ENCODE peak calls at places on chromosomes 16 and 17, in six cellular contexts. L, O, J, Z, T and N are unnamed samples.

GRCh38 chr16:14486520-14487303 is 143.3 kb downstream of the PARN start:
- DNase-seq in J (peak; percentile 97), T (no peak), Z (no peak), L (no peak), O (peak; percentile 94), N (peak; percentile 43)

GRCh38 chr16:8890549-8890921 is 8.4 kb downstream of the LITAFD start:
- DNase-seq in O (no peak), Z (no peak), T (no peak), J (no peak), L (no peak), N (no peak)

GRCh38 chr16:30091474-30092372 is at the start of gene TBX6:
- DNase-seq in J (peak; percentile 98), L (peak; percentile 93), T (peak; percentile 96), Z (peak; percentile 99), O (peak; percentile 46), N (peak; percentile 88)

GRCh38 chr16:76946879-76947278 is 244.1 kb upstream of the MON1B start:
- DNase-seq in T (no peak), J (no peak), L (no peak), Z (no peak), O (peak; percentile 28), N (no peak)

GRCh38 chr17:48586355-48586924 is 3.6 kb downstream of the HOXB3 start:
- DNase-seq in J (no peak), L (no peak), Z (no peak), O (no peak), T (peak; percentile 14), N (no peak)

GRCh38 chr16:53018834-53019416 is 33.8 kb downstream of the CHD9NB start:
- DNase-seq in T (no peak), J (no peak), O (no peak), L (no peak), Z (no peak), N (no peak)

GRCh38 chr16:23967018-23967417 is 131.2 kb downstream of the PRKCB start:
- DNase-seq in T (no peak), J (no peak), Z (no peak), L (no peak), O (no peak), N (no peak)

GRCh38 chr16:11597737-11598136 is 11.0 kb upstream of the LITAF start:
- DNase-seq in L (no peak), O (no peak), Z (no peak), J (no peak), T (no peak), N (no peak)

GRCh38 chr16:76653390-76654026 is 376.3 kb downstream of the CNTNAP4 start:
- DNase-seq in J (no peak), T (peak; percentile 48), L (no peak), O (peak; percentile 24), Z (no peak), N (no peak)

GRCh38 chr17:4119299-4119698 is 23.5 kb downstream of the ZZEF1 start:
- DNase-seq in T (no peak), L (no peak), O (no peak), Z (no peak), J (no peak), N (no peak)

GRCh38 chr17:57900991-57901743 is 51.3 kb upstream of the MRPS23 start:
- DNase-seq in Z (no peak), O (no peak), J (no peak), L (no peak), T (no peak), N (no peak)

GRCh38 chr16:79747688-79748087 is 147.2 kb upstream of the MAF start:
- DNase-seq in L (no peak), Z (no peak), T (no peak), J (no peak), O (no peak), N (no peak)

GRCh38 chr16:51061355-51061754 is 89.7 kb downstream of the SALL1 start:
- DNase-seq in O (no peak), J (no peak), Z (no peak), T (no peak), L (no peak), N (no peak)

GRCh38 chr17:35433075-35433894 is 985 bp upstream of the SLFN12 start:
- DNase-seq in L (no peak), T (peak; percentile 93), O (peak; percentile 99), J (no peak), Z (peak; percentile 85), N (peak; percentile 64)

GRCh38 chr17:65914784-65915342 is 277.1 kb downstream of the CEP112 start:
- DNase-seq in Z (no peak), O (no peak), T (peak; percentile 63), L (no peak), J (no peak), N (no peak)

GRCh38 chr16:73506568-73507056 is 458.7 kb upstream of the ZFHX3 start:
- DNase-seq in O (no peak), Z (no peak), T (no peak), L (no peak), J (no peak), N (no peak)

GRCh38 chr17:3647769-3648540 is 11.4 kb downstream of the CTNS start:
- DNase-seq in T (peak; percentile 34), Z (peak; percentile 82), L (no peak), J (no peak), O (no peak), N (no peak)

GRCh38 chr16:68072038-68072695 is 13.0 kb upstream of the NFATC3 start:
- DNase-seq in O (no peak), Z (no peak), L (no peak), J (peak; percentile 78), T (no peak), N (no peak)

GRCh38 chr17:17766351-17767095 is 70.3 kb downstream of the SREBF1 start:
- DNase-seq in L (no peak), J (no peak), Z (no peak), T (no peak), O (no peak), N (no peak)

GRCh38 chr17:70563301-70563820 is 394.0 kb downstream of the KCNJ2 start:
- DNase-seq in T (no peak), O (no peak), Z (no peak), L (no peak), J (no peak), N (no peak)

GRCh38 chr16:168424-168823 is 2.6 kb downstream of the HBM start:
- DNase-seq in O (no peak), T (no peak), J (no peak), L (no peak), Z (peak; percentile 34), N (no peak)

GRCh38 chr16:11075163-11075562 is 130.8 kb downstream of the CLEC16A start:
- DNase-seq in O (no peak), J (no peak), L (no peak), T (no peak), Z (no peak), N (no peak)

GRCh38 chr16:47492428-47493357 is 31.6 kb downstream of the PHKB start:
- DNase-seq in T (no peak), O (no peak), Z (peak; percentile 78), L (peak; percentile 53), J (no peak), N (no peak)

GRCh38 chr17:74383140-74383539 is 15.8 kb downstream of the GPR142 start:
- DNase-seq in J (no peak), O (no peak), L (no peak), T (no peak), Z (no peak), N (no peak)

GRCh38 chr17:74379495-74380085 is 12.3 kb downstream of the GPR142 start:
- DNase-seq in Z (peak; percentile 98), L (peak; percentile 80), J (peak; percentile 97), O (peak; percentile 38), T (peak; percentile 68), N (peak; percentile 99)

GRCh38 chr17:74385201-74385600 is 17.9 kb downstream of the GPR142 start:
- DNase-seq in T (no peak), J (no peak), Z (no peak), O (no peak), L (no peak), N (no peak)

GRCh38 chr17:74380959-74381808 is 13.9 kb downstream of the GPR142 start:
- DNase-seq in O (no peak), T (no peak), Z (no peak), J (no peak), L (no peak), N (no peak)

GRCh38 chr17:74380086-74380958 is 13.0 kb downstream of the GPR142 start:
- DNase-seq in Z (no peak), J (no peak), L (no peak), O (no peak), T (no peak), N (no peak)
- TF ChIP-seq CTCF in Z (no peak), J (no peak), L (no peak), O (no peak), T (no peak), N (no peak)

DNA sequence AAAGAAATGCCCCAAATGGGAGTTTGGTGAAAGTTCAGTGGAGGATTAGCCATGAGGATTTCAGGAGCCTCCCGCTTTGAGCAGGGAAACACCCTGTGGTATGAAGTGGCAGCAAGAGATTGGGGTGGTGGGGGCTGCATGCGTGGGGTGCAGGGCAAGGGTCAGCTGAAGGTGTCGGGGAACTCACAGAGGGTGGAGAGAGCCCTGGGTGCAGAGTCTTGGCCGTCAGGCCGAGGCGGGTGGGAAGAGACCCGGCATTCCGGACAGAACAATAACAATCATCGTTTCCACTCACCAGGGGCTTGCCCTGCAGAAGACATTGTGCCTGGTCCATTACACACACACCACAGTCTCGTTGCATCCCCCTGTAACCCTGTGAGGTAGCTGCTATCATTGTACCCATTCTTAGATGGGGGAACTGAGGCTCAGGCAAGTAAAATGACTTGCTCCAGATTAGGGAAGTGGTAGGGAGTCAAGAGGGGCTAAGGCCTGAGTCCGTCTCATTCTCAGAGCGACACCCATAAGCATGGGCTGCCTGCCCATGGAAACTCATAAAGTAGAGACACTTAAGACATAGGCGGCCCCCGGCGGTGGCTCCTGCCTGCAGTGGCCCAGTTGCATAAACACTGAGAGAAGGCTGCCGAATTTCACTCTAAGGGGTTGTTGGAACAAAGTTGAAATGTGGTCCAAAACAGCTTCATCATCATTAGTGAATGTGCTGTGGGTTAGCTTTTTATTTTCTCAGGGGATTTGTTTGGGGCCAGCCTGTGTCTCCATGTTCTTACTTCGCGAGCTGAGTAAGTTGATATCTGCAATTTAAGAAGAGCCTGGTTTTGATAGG is 93.3 kb downstream of the CMIP start:
- DNase-seq in L (no peak), T (no peak), Z (no peak), J (no peak), O (peak; percentile 68), N (no peak)
- TF ChIP-seq CTCF in L (no peak), T (no peak), Z (no peak), J (no peak), O (peak; percentile 5), N (no peak)

GRCh38 chr16:81066700-81067099 is 10.3 kb downstream of the C16orf46 start:
- DNase-seq in O (no peak), T (no peak), L (no peak), J (no peak), Z (no peak), N (no peak)

GRCh38 chr16:81061307-81061640 is 15.8 kb downstream of the C16orf46 start:
- DNase-seq in O (no peak), T (no peak), Z (no peak), L (no peak), J (no peak), N (no peak)

GRCh38 chr16:81067166-81067565 is 9.9 kb downstream of the C16orf46 start:
- DNase-seq in O (no peak), Z (no peak), L (no peak), T (no peak), J (no peak), N (no peak)

GRCh38 chr16:81060576-81061306 is 16.3 kb downstream of the C16orf46 start:
- DNase-seq in Z (no peak), O (no peak), L (no peak), J (no peak), T (no peak), N (no peak)

GRCh38 chr16:81061855-81062608 is 15.0 kb downstream of the C16orf46 start:
- DNase-seq in T (no peak), L (no peak), J (no peak), O (no peak), Z (no peak), N (no peak)
- TF ChIP-seq CTCF in T (no peak), L (no peak), J (no peak), O (no peak), Z (no peak), N (peak; percentile 27)

GRCh38 chr17:6508026-6508425 is 48.3 kb downstream of the PITPNM3 start:
- DNase-seq in O (no peak), Z (no peak), L (no peak), T (no peak), J (no peak), N (no peak)
- TF ChIP-seq CTCF in O (no peak), Z (no peak), L (no peak), T (no peak), J (no peak), N (no peak)